ENCODE peak calls at places on chromosomes 5 and 9, in eight cellular contexts. One of them, this sample, is unnamed.

GRCh38 chr9:1273859-1274258 is 223.7 kb downstream of the DMRT2 start:
- DNase-seq in mucosa of gallbladder: no peak
- DNase-seq in lung: no peak
- DNase-seq in stimulated activated CD4-positive, alpha-beta T cell treated with anti-CD3 and anti-CD28 coated beads, Interleukin-4, amount 100 ng/mL, for 1 hour: no peak
- DNase-seq in T-cell: no peak
- DNase-seq in GM04504: no peak
- DNase-seq in CD4-positive, alpha-beta T cell: no peak
- DNase-seq in cardiac muscle cell: no peak
- DNase-seq in this sample: no peak

GRCh38 chr5:14706615-14707021 is 42.1 kb downstream of the OTULIN start:
- DNase-seq in GM04504: no peak
- DNase-seq in stimulated activated CD4-positive, alpha-beta T cell treated with anti-CD3 and anti-CD28 coated beads, Interleukin-4, amount 100 ng/mL, for 1 hour: no peak
- DNase-seq in mucosa of gallbladder: no peak
- DNase-seq in lung: no peak
- DNase-seq in CD4-positive, alpha-beta T cell: peak; percentile 52
- DNase-seq in cardiac muscle cell: peak; percentile 65
- DNase-seq in T-cell: peak; percentile 51
- DNase-seq in this sample: no peak

GRCh38 chr9:125965421-125965820 is 218.2 kb downstream of the PBX3 start:
- DNase-seq in CD4-positive, alpha-beta T cell: no peak
- DNase-seq in lung: no peak
- DNase-seq in T-cell: no peak
- DNase-seq in stimulated activated CD4-positive, alpha-beta T cell treated with anti-CD3 and anti-CD28 coated beads, Interleukin-4, amount 100 ng/mL, for 1 hour: no peak
- DNase-seq in cardiac muscle cell: no peak
- DNase-seq in GM04504: no peak
- DNase-seq in mucosa of gallbladder: no peak
- DNase-seq in this sample: no peak

GRCh38 chr5:64947031-64947430 is 178.3 kb downstream of the CWC27 start:
- DNase-seq in cardiac muscle cell: peak; percentile 64
- DNase-seq in lung: no peak
- DNase-seq in mucosa of gallbladder: no peak
- DNase-seq in CD4-positive, alpha-beta T cell: no peak
- DNase-seq in GM04504: no peak
- DNase-seq in stimulated activated CD4-positive, alpha-beta T cell treated with anti-CD3 and anti-CD28 coated beads, Interleukin-4, amount 100 ng/mL, for 1 hour: no peak
- DNase-seq in T-cell: no peak
- DNase-seq in this sample: no peak

GRCh38 chr5:168897387-168898122 is 318.4 kb upstream of the PANK3 start:
- DNase-seq in cardiac muscle cell: no peak
- DNase-seq in GM04504: no peak
- DNase-seq in stimulated activated CD4-positive, alpha-beta T cell treated with anti-CD3 and anti-CD28 coated beads, Interleukin-4, amount 100 ng/mL, for 1 hour: no peak
- DNase-seq in lung: no peak
- DNase-seq in mucosa of gallbladder: no peak
- DNase-seq in CD4-positive, alpha-beta T cell: no peak
- DNase-seq in T-cell: no peak
- DNase-seq in this sample: no peak

GRCh38 chr5:147432323-147432722 is 77.5 kb downstream of the DPYSL3 start:
- DNase-seq in CD4-positive, alpha-beta T cell: no peak
- DNase-seq in T-cell: no peak
- DNase-seq in lung: no peak
- DNase-seq in GM04504: no peak
- DNase-seq in cardiac muscle cell: no peak
- DNase-seq in stimulated activated CD4-positive, alpha-beta T cell treated with anti-CD3 and anti-CD28 coated beads, Interleukin-4, amount 100 ng/mL, for 1 hour: no peak
- DNase-seq in mucosa of gallbladder: no peak
- DNase-seq in this sample: no peak

GRCh38 chr5:962801-963200 is 45.8 kb upstream of the NKD2 start:
- DNase-seq in lung: no peak
- DNase-seq in mucosa of gallbladder: no peak
- DNase-seq in T-cell: no peak
- DNase-seq in stimulated activated CD4-positive, alpha-beta T cell treated with anti-CD3 and anti-CD28 coated beads, Interleukin-4, amount 100 ng/mL, for 1 hour: no peak
- DNase-seq in GM04504: no peak
- DNase-seq in cardiac muscle cell: no peak
- DNase-seq in CD4-positive, alpha-beta T cell: no peak
- DNase-seq in this sample: no peak

GRCh38 chr5:145982572-145983314 is 46.4 kb downstream of the SH3RF2 start:
- DNase-seq in lung: no peak
- DNase-seq in CD4-positive, alpha-beta T cell: no peak
- DNase-seq in GM04504: no peak
- DNase-seq in cardiac muscle cell: no peak
- DNase-seq in mucosa of gallbladder: no peak
- DNase-seq in stimulated activated CD4-positive, alpha-beta T cell treated with anti-CD3 and anti-CD28 coated beads, Interleukin-4, amount 100 ng/mL, for 1 hour: no peak
- DNase-seq in T-cell: no peak
- DNase-seq in this sample: no peak

GRCh38 chr9:137670391-137671195 is 51.8 kb downstream of the EHMT1 start:
- DNase-seq in T-cell: no peak
- DNase-seq in stimulated activated CD4-positive, alpha-beta T cell treated with anti-CD3 and anti-CD28 coated beads, Interleukin-4, amount 100 ng/mL, for 1 hour: no peak
- DNase-seq in GM04504: no peak
- DNase-seq in CD4-positive, alpha-beta T cell: no peak
- DNase-seq in mucosa of gallbladder: peak; percentile 49
- DNase-seq in lung: no peak
- DNase-seq in cardiac muscle cell: no peak
- DNase-seq in this sample: no peak

GRCh38 chr9:97615439-97616072 is 17.6 kb downstream of the TSTD2 start:
- DNase-seq in T-cell: peak; percentile 54
- DNase-seq in CD4-positive, alpha-beta T cell: peak; percentile 38
- DNase-seq in lung: peak; percentile 59
- DNase-seq in GM04504: peak; percentile 33
- DNase-seq in cardiac muscle cell: peak; percentile 80
- DNase-seq in mucosa of gallbladder: peak; percentile 60
- DNase-seq in stimulated activated CD4-positive, alpha-beta T cell treated with anti-CD3 and anti-CD28 coated beads, Interleukin-4, amount 100 ng/mL, for 1 hour: peak; percentile 25
- DNase-seq in this sample: peak; percentile 30

GRCh38 chr5:68182534-68182933 is 33.0 kb upstream of the PIK3R1 start:
- DNase-seq in lung: no peak
- DNase-seq in GM04504: no peak
- DNase-seq in T-cell: no peak
- DNase-seq in stimulated activated CD4-positive, alpha-beta T cell treated with anti-CD3 and anti-CD28 coated beads, Interleukin-4, amount 100 ng/mL, for 1 hour: no peak
- DNase-seq in cardiac muscle cell: no peak
- DNase-seq in CD4-positive, alpha-beta T cell: no peak
- DNase-seq in mucosa of gallbladder: no peak
- DNase-seq in this sample: no peak

GRCh38 chr9:127059648-127060365 is 62.6 kb downstream of the ANGPTL2 start:
- DNase-seq in GM04504: no peak
- DNase-seq in stimulated activated CD4-positive, alpha-beta T cell treated with anti-CD3 and anti-CD28 coated beads, Interleukin-4, amount 100 ng/mL, for 1 hour: no peak
- DNase-seq in lung: no peak
- DNase-seq in CD4-positive, alpha-beta T cell: no peak
- DNase-seq in cardiac muscle cell: no peak
- DNase-seq in T-cell: no peak
- DNase-seq in mucosa of gallbladder: no peak
- DNase-seq in this sample: no peak

GRCh38 chr5:124908603-124909451 is 162.4 kb upstream of the ZNF608 start:
- DNase-seq in CD4-positive, alpha-beta T cell: no peak
- DNase-seq in T-cell: no peak
- DNase-seq in mucosa of gallbladder: peak; percentile 35
- DNase-seq in GM04504: no peak
- DNase-seq in lung: no peak
- DNase-seq in stimulated activated CD4-positive, alpha-beta T cell treated with anti-CD3 and anti-CD28 coated beads, Interleukin-4, amount 100 ng/mL, for 1 hour: no peak
- DNase-seq in cardiac muscle cell: peak; percentile 59
- DNase-seq in this sample: peak; percentile 3

GRCh38 chr9:120257483-120257882 is 322.5 kb downstream of the CDK5RAP2 start:
- DNase-seq in stimulated activated CD4-positive, alpha-beta T cell treated with anti-CD3 and anti-CD28 coated beads, Interleukin-4, amount 100 ng/mL, for 1 hour: no peak
- DNase-seq in CD4-positive, alpha-beta T cell: no peak
- DNase-seq in lung: no peak
- DNase-seq in T-cell: no peak
- DNase-seq in GM04504: no peak
- DNase-seq in mucosa of gallbladder: no peak
- DNase-seq in cardiac muscle cell: no peak
- DNase-seq in this sample: no peak

GRCh38 chr9:136297016-136297691 is 6.7 kb downstream of the CCDC187 start:
- DNase-seq in GM04504: no peak
- DNase-seq in mucosa of gallbladder: peak; percentile 64
- DNase-seq in lung: peak; percentile 36
- DNase-seq in stimulated activated CD4-positive, alpha-beta T cell treated with anti-CD3 and anti-CD28 coated beads, Interleukin-4, amount 100 ng/mL, for 1 hour: no peak
- DNase-seq in T-cell: no peak
- DNase-seq in CD4-positive, alpha-beta T cell: no peak
- DNase-seq in cardiac muscle cell: no peak
- DNase-seq in this sample: no peak

This sample was measured in T-helper 1 cell.